ENCODE peak calls at places on chromosomes 6 and 20, in five cellular contexts. One of them, this sample, is unnamed.
A peak's percentile ranks its signal among the peaks of the same experiment; 100 is the strongest.

GRCh38 chr6:117174835-117175360 is 90.5 kb upstream of the VGLL2 start:
- DNase-seq in K562: no peak
- DNase-seq in H1: no peak
- DNase-seq in mesendoderm: no peak
- DNase-seq in PC-3: peak; percentile 6
- DNase-seq in this sample: no peak

GRCh38 chr6:105014954-105015353 is 58.0 kb downstream of the LIN28B start:
- DNase-seq in K562: no peak
- DNase-seq in H1: no peak
- DNase-seq in mesendoderm: no peak
- DNase-seq in PC-3: no peak
- DNase-seq in this sample: no peak

GRCh38 chr6:2376429-2377355 is 131.3 kb upstream of the GMDS start:
- DNase-seq in K562: no peak
- DNase-seq in H1: no peak
- DNase-seq in mesendoderm: no peak
- DNase-seq in PC-3: peak; percentile 94
- DNase-seq in this sample: no peak

GRCh38 chr20:7657569-7657968 is 282.7 kb downstream of the HAO1 start:
- DNase-seq in K562: no peak
- DNase-seq in H1: no peak
- DNase-seq in mesendoderm: no peak
- DNase-seq in PC-3: peak; percentile 78
- DNase-seq in this sample: no peak

GRCh38 chr6:94278146-94278545 is 858.8 kb upstream of the EPHA7 start:
- DNase-seq in K562: no peak
- DNase-seq in H1: no peak
- DNase-seq in mesendoderm: peak; percentile 31
- DNase-seq in PC-3: no peak
- DNase-seq in this sample: no peak

GRCh38 chr6:72042088-72042487 is 155.7 kb downstream of the RIMS1 start:
- DNase-seq in K562: no peak
- DNase-seq in H1: no peak
- DNase-seq in mesendoderm: peak; percentile 30
- DNase-seq in PC-3: peak; percentile 2
- DNase-seq in this sample: no peak

GRCh38 chr6:154247119-154247814 is 109.3 kb downstream of the IPCEF1 start:
- DNase-seq in K562: no peak
- DNase-seq in H1: no peak
- DNase-seq in mesendoderm: peak; percentile 75
- DNase-seq in PC-3: no peak
- DNase-seq in this sample: peak; percentile 53

GRCh38 chr6:159594106-159594749 is 98.8 kb downstream of the SOD2 start:
- DNase-seq in K562: no peak
- DNase-seq in H1: no peak
- DNase-seq in mesendoderm: no peak
- DNase-seq in PC-3: peak; percentile 24
- DNase-seq in this sample: no peak

GRCh38 chr20:58579069-58579818 is 64.0 kb upstream of the APCDD1L start:
- DNase-seq in K562: no peak
- DNase-seq in H1: no peak
- DNase-seq in mesendoderm: no peak
- DNase-seq in PC-3: no peak
- DNase-seq in this sample: no peak

GRCh38 chr6:70277480-70277879 is 25.4 kb downstream of the COL9A1 start:
- DNase-seq in K562: no peak
- DNase-seq in H1: no peak
- DNase-seq in mesendoderm: no peak
- DNase-seq in PC-3: peak; percentile 27
- DNase-seq in this sample: no peak

GRCh38 chr6:38262041-38262440 is 377.7 kb downstream of the BTBD9 start:
- DNase-seq in K562: no peak
- DNase-seq in H1: no peak
- DNase-seq in mesendoderm: peak; percentile 93
- DNase-seq in PC-3: peak; percentile 88
- DNase-seq in this sample: peak; percentile 72

GRCh38 chr6:104325341-104326172 is 534.2 kb downstream of the HACE1 start:
- DNase-seq in K562: no peak
- DNase-seq in H1: no peak
- DNase-seq in mesendoderm: peak; percentile 34
- DNase-seq in PC-3: peak; percentile 76
- DNase-seq in this sample: peak; percentile 58

GRCh38 chr6:147547369-147547902 is 38.9 kb downstream of the SAMD5 start:
- DNase-seq in K562: no peak
- DNase-seq in H1: no peak
- DNase-seq in mesendoderm: no peak
- DNase-seq in PC-3: no peak
- DNase-seq in this sample: no peak

GRCh38 chr6:170052991-170053821 is 237.7 kb downstream of the DLL1 start:
- DNase-seq in K562: no peak
- DNase-seq in H1: no peak
- DNase-seq in mesendoderm: peak; percentile 23
- DNase-seq in PC-3: no peak
- DNase-seq in this sample: peak; percentile 18

GRCh38 chr20:50094522-50094921 is 18.4 kb downstream of the UBE2V1 start:
- DNase-seq in K562: no peak
- DNase-seq in H1: no peak
- DNase-seq in mesendoderm: no peak
- DNase-seq in PC-3: no peak
- DNase-seq in this sample: no peak

GRCh38 chr6:111623046-111623718 is 17.5 kb upstream of the TRAF3IP2 start:
- DNase-seq in K562: no peak
- DNase-seq in H1: no peak
- DNase-seq in mesendoderm: no peak
- DNase-seq in PC-3: no peak
- DNase-seq in this sample: no peak

GRCh38 chr6:111626446-111626845 is 20.8 kb upstream of the TRAF3IP2 start:
- DNase-seq in K562: no peak
- DNase-seq in H1: no peak
- DNase-seq in mesendoderm: no peak
- DNase-seq in PC-3: no peak
- DNase-seq in this sample: no peak

GRCh38 chr6:111624391-111625098 is 18.9 kb upstream of the TRAF3IP2 start:
- DNase-seq in K562: no peak
- DNase-seq in H1: no peak
- DNase-seq in mesendoderm: no peak
- DNase-seq in PC-3: no peak
- DNase-seq in this sample: no peak

GRCh38 chr6:111625511-111626331 is 20.0 kb upstream of the TRAF3IP2 start:
- DNase-seq in K562: no peak
- DNase-seq in H1: no peak
- DNase-seq in mesendoderm: peak; percentile 29
- DNase-seq in PC-3: no peak
- DNase-seq in this sample: no peak

GRCh38 chr6:111625099-111625416 is 19.4 kb upstream of the TRAF3IP2 start:
- DNase-seq in K562: no peak
- DNase-seq in H1: no peak
- DNase-seq in mesendoderm: no peak
- DNase-seq in PC-3: no peak
- DNase-seq in this sample: no peak
- H3K9ac ChIP-seq in K562: no peak overlapping the region
- H3K9ac ChIP-seq in H1: no peak overlapping the region
- H3K9ac ChIP-seq in mesendoderm: no peak overlapping the region
- H3K9ac ChIP-seq in PC-3: no peak overlapping the region
- H3K9ac ChIP-seq in this sample: no peak overlapping the region

GRCh38 chr6:64889144-64889543 is 817.9 kb downstream of the EYS start:
- DNase-seq in K562: no peak
- DNase-seq in H1: no peak
- DNase-seq in mesendoderm: no peak
- DNase-seq in PC-3: no peak
- DNase-seq in this sample: no peak

GRCh38 chr6:64895945-64896344 is 811.1 kb downstream of the EYS start:
- DNase-seq in K562: no peak
- DNase-seq in H1: no peak
- DNase-seq in mesendoderm: no peak
- DNase-seq in PC-3: no peak
- DNase-seq in this sample: no peak

GRCh38 chr6:64890609-64891008 is 816.4 kb downstream of the EYS start:
- DNase-seq in K562: no peak
- DNase-seq in H1: no peak
- DNase-seq in mesendoderm: no peak
- DNase-seq in PC-3: peak; percentile 73
- DNase-seq in this sample: no peak
- H3K9ac ChIP-seq in K562: no peak overlapping the region
- H3K9ac ChIP-seq in H1: no peak overlapping the region
- H3K9ac ChIP-seq in mesendoderm: no peak overlapping the region
- H3K9ac ChIP-seq in PC-3: no peak overlapping the region
- H3K9ac ChIP-seq in this sample: no peak overlapping the region

DNA sequence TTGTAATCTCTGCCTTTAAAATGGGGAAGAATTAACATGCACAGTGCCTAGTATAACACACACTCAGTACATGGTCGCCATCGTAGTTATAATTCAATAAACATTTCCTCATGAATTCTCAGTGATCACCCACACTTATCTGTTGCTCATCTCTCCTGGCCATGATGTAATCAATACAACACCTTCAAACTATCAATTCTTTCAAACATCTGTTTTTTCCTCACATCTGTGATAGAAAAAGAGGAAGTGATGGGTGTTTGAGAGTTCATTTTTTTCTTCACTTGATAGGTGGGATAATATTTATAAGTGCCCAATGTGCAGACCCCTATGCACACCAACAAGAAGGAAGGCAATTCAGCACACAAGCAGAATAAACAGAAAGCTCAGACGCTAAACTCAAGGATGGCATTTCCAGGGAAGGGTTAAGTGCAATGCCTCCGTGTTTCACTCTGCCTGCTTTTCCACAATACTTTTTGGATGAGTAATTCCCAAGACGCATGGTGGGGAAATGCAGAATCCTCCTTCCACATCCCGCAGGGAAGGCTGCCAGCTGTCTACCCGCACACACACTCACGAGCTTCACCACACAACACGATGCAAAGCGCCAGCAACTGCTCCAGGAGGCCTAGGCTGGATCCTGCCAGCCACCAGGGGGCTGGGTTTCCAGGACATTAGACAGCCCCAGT is 100.3 kb downstream of the GMPR start:
- DNase-seq in K562: peak; percentile 36
- DNase-seq in H1: no peak
- DNase-seq in mesendoderm: peak; percentile 74
- DNase-seq in PC-3: peak; percentile 97
- DNase-seq in this sample: peak; percentile 67
- H3K9ac ChIP-seq in K562: peak overlapping the region; percentile 23
- H3K9ac ChIP-seq in H1: no peak overlapping the region
- H3K9ac ChIP-seq in mesendoderm: no peak overlapping the region
- H3K9ac ChIP-seq in PC-3: no peak overlapping the region
- H3K9ac ChIP-seq in this sample: no peak overlapping the region

GRCh38 chr20:25538838-25539665 is 46.3 kb downstream of the NINL start:
- DNase-seq in K562: no peak
- DNase-seq in H1: no peak
- DNase-seq in mesendoderm: no peak
- DNase-seq in PC-3: no peak
- DNase-seq in this sample: no peak

GRCh38 chr20:25537890-25538289 is 47.4 kb downstream of the NINL start:
- DNase-seq in K562: no peak
- DNase-seq in H1: no peak
- DNase-seq in mesendoderm: no peak
- DNase-seq in PC-3: no peak
- DNase-seq in this sample: no peak

GRCh38 chr20:25540273-25540672 is 45.1 kb downstream of the NINL start:
- DNase-seq in K562: no peak
- DNase-seq in H1: no peak
- DNase-seq in mesendoderm: peak; percentile 87
- DNase-seq in PC-3: peak; percentile 39
- DNase-seq in this sample: peak; percentile 75

GRCh38 chr20:25541676-25542075 is 43.7 kb downstream of the NINL start:
- DNase-seq in K562: no peak
- DNase-seq in H1: no peak
- DNase-seq in mesendoderm: no peak
- DNase-seq in PC-3: no peak
- DNase-seq in this sample: no peak

GRCh38 chr20:25539742-25540201 is 45.6 kb downstream of the NINL start:
- DNase-seq in K562: no peak
- DNase-seq in H1: no peak
- DNase-seq in mesendoderm: no peak
- DNase-seq in PC-3: no peak
- DNase-seq in this sample: no peak
- H3K9ac ChIP-seq in K562: no peak overlapping the region
- H3K9ac ChIP-seq in H1: no peak overlapping the region
- H3K9ac ChIP-seq in mesendoderm: no peak overlapping the region
- H3K9ac ChIP-seq in PC-3: no peak overlapping the region
- H3K9ac ChIP-seq in this sample: no peak overlapping the region

GRCh38 chr20:37533154-37533715 is 5.6 kb upstream of the BLCAP start:
- DNase-seq in K562: no peak
- DNase-seq in H1: no peak
- DNase-seq in mesendoderm: no peak
- DNase-seq in PC-3: no peak
- DNase-seq in this sample: no peak
- H3K9ac ChIP-seq in K562: no peak overlapping the region
- H3K9ac ChIP-seq in H1: no peak overlapping the region
- H3K9ac ChIP-seq in mesendoderm: no peak overlapping the region
- H3K9ac ChIP-seq in PC-3: no peak overlapping the region
- H3K9ac ChIP-seq in this sample: no peak overlapping the region

DNA sequence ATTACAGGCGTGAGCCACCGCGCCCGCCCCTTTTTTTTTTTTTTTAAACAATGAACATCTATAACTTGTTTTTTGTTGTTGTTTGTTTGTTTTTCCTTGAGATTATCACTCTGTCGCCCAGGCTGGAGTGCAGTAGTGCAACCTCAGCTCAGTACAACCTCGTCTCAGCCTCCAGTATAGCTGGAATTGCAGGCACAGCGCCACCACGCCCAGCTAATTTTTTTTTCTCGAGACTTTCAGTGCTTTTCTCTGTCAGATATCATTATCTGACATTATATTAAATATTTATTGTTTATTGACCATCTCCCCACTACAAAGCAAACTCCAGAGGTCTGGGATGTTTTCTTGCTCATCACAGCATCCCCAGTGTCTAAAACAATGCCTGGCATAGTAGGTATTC is 2.3 kb upstream of the DLK2 start:
- DNase-seq in K562: no peak
- DNase-seq in H1: no peak
- DNase-seq in mesendoderm: no peak
- DNase-seq in PC-3: peak; percentile 41
- DNase-seq in this sample: no peak
- H3K9ac ChIP-seq in K562: no peak overlapping the region
- H3K9ac ChIP-seq in H1: no peak overlapping the region
- H3K9ac ChIP-seq in mesendoderm: no peak overlapping the region
- H3K9ac ChIP-seq in PC-3: no peak overlapping the region
- H3K9ac ChIP-seq in this sample: no peak overlapping the region

This sample was measured in endodermal cell.